ENCODE peak calls at places on chromosomes 3 and 15, in eight cellular contexts. J, F, E, C, T, O, W and S are unnamed samples.

GRCh38 chr15:40421246-40422157 is 15.9 kb downstream of the IVD start:
- DNase-seq in J (peak), F (peak), E (no peak), C (no peak), T (peak), O (peak), W (peak), S (peak)

GRCh38 chr3:167110906-167111305 is 269.2 kb downstream of the ZBBX start:
- DNase-seq in J (no peak), F (no peak), E (peak), C (no peak), T (no peak), O (no peak), W (no peak), S (no peak)

GRCh38 chr15:70726753-70727152 is 36.6 kb downstream of the UACA start:
- DNase-seq in J (no peak), F (no peak), E (no peak), C (no peak), T (peak), O (no peak), W (no peak), S (no peak)

GRCh38 chr3:37506968-37507535 is 332.7 kb upstream of the LRRFIP2 start:
- DNase-seq in J (no peak), F (no peak), E (no peak), C (no peak), T (no peak), O (no peak), W (no peak), S (no peak)

GRCh38 chr3:56154297-56154696 is 314.0 kb downstream of the ERC2 start:
- DNase-seq in J (no peak), F (no peak), E (no peak), C (no peak), T (peak), O (no peak), W (no peak), S (no peak)

GRCh38 chr3:39063143-39063542 is 11.3 kb downstream of the WDR48 start:
- DNase-seq in J (no peak), F (no peak), E (no peak), C (no peak), T (no peak), O (no peak), W (no peak), S (no peak)

GRCh38 chr3:144424606-144425005 is 453.0 kb downstream of the DIPK2A start:
- DNase-seq in J (no peak), F (no peak), E (no peak), C (no peak), T (no peak), O (no peak), W (no peak), S (no peak)

GRCh38 chr3:94259291-94259690 is 196.4 kb downstream of the NSUN3 start:
- DNase-seq in J (no peak), F (no peak), E (no peak), C (no peak), T (no peak), O (no peak), W (no peak), S (no peak)

GRCh38 chr3:57173687-57174086 is 8.5 kb upstream of the IL17RD start:
- DNase-seq in J (no peak), F (no peak), E (no peak), C (no peak), T (no peak), O (no peak), W (no peak), S (no peak)

GRCh38 chr15:79872358-79873017 is 24.3 kb downstream of the MTHFS start:
- DNase-seq in J (no peak), F (no peak), E (no peak), C (no peak), T (peak), O (peak), W (peak), S (peak)

GRCh38 chr3:43727930-43728329 is 37.2 kb downstream of the ABHD5 start:
- DNase-seq in J (no peak), F (no peak), E (no peak), C (no peak), T (peak), O (peak), W (no peak), S (no peak)

GRCh38 chr3:17489139-17489538 is 253.3 kb downstream of the TBC1D5 start:
- DNase-seq in J (no peak), F (no peak), E (no peak), C (no peak), T (peak), O (no peak), W (no peak), S (no peak)

GRCh38 chr3:170500995-170501394 is 82.3 kb downstream of the CLDN11 start:
- DNase-seq in J (no peak), F (no peak), E (no peak), C (no peak), T (no peak), O (no peak), W (no peak), S (no peak)

GRCh38 chr15:63834500-63835210 is 907 bp upstream of the HERC1 start:
- DNase-seq in J (no peak), F (no peak), E (no peak), C (no peak), T (no peak), O (no peak), W (no peak), S (peak)

GRCh38 chr3:4323246-4324027 is 20.3 kb downstream of the SETMAR start:
- DNase-seq in J (no peak), F (no peak), E (no peak), C (no peak), T (peak), O (no peak), W (no peak), S (no peak)

GRCh38 chr15:83435782-83436181 is 11.4 kb upstream of the SH3GL3 start:
- DNase-seq in J (no peak), F (no peak), E (no peak), C (no peak), T (peak), O (no peak), W (no peak), S (no peak)

GRCh38 chr15:51759557-51760070 is 8.2 kb downstream of the TMOD2 start:
- DNase-seq in J (peak), F (peak), E (no peak), C (peak), T (peak), O (peak), W (no peak), S (no peak)

GRCh38 chr3:56452085-56452484 is 16.2 kb downstream of the ERC2 start:
- DNase-seq in J (no peak), F (no peak), E (no peak), C (no peak), T (no peak), O (no peak), W (no peak), S (no peak)

GRCh38 chr3:173838644-173839043 is 441.1 kb downstream of the NLGN1 start:
- DNase-seq in J (no peak), F (no peak), E (no peak), C (no peak), T (no peak), O (no peak), W (no peak), S (no peak)

GRCh38 chr3:120497318-120497717 is 46.5 kb upstream of the FSTL1 start:
- DNase-seq in J (no peak), F (no peak), E (peak), C (peak), T (peak), O (peak), W (no peak), S (no peak)

DNA sequence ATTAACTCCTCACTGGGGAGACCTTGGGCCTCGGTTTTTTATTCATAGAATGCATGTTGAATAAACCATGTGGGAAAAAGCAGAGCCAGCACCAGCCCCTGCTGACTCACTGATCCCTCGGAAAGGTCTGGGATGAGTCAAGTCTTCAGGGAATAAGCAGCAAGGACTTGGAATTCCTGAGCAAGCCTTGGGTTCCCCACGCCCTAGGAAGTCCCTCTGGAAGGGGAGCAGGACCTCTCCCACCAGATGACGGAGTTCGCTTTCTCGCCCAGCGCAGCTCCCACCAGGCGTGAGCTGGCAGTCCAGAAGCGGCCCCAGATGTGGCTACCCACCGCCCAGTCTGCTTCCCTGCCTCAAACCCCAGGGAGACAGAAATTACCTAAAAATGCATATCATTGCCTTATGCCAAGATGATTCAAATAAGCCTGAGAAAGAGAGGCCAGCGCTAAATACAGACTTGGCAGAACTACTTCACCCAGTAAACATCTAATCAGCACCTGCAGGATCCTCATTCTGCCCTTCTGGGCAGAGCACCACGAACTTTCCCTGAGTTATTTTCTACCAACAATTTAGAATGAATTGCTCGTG is 45.5 kb downstream of the BTD start:
- DNase-seq in J (peak), F (no peak), E (peak), C (peak), T (peak), O (peak), W (no peak), S (no peak)
- H3K4me3 ChIP-seq in J (no peak), F (no peak), E (peak), C (peak), T (peak), O (peak), W (no peak), S (no peak)

GRCh38 chr3:112093180-112093522 is 7.0 kb downstream of the C3orf52 start:
- DNase-seq in J (no peak), F (no peak), E (no peak), C (no peak), T (no peak), O (no peak), W (no peak), S (no peak)
- H3K4me3 ChIP-seq in J (no peak), F (no peak), E (no peak), C (no peak), T (no peak), O (no peak), W (no peak), S (no peak)

DNA sequence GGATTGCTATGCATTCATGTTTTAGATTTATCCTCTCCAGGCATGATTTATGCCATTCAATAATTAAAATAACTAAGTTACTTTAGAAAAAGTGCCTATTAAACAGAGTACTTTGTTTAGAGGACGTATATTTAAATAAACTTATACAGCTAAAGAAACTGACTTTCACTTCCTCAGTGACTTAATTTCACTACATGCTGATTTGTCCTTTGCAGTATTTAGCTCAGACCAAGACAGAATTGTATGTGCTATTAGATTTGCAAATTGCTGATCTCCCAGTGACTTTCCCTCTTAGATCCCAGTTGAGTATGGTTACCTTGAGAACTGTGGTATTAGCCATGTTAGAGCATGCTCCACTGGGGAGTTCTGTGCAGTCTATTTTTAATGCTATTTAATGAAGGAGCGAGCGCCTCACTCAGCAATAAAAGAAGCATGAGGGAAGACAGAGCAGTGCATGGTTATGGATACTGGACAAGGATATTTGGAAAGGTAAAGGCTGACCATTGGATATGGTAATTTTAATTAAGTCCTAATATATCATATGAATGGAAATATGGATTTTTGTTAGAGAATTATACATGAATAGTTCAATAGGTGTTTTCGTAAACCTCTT is 2.7 kb downstream of the ARPP21 start:
- DNase-seq in J (no peak), F (no peak), E (no peak), C (no peak), T (no peak), O (no peak), W (no peak), S (no peak)
- H3K4me3 ChIP-seq in J (no peak), F (no peak), E (no peak), C (no peak), T (no peak), O (no peak), W (no peak), S (no peak)

DNA sequence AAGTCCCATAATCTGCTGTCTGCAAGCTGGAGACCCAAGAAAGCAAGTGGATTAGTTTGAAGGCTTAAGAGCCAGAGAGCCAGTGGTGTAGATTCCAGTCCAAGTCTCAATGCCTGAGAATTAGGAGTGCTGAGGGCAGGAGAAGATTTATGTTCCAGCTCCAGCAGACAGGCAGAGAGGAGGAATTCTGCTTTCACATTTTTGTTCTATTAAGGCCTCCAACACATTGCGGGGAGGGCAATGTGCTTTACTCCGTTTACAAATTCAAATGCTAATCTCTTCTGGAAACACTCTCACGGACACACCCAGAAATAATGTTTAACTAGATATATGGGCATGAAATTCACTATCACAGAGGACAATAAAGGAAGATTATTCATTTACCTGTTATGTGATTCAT is 54.0 kb downstream of the DPH6 start:
- DNase-seq in J (no peak), F (no peak), E (peak), C (no peak), T (no peak), O (no peak), W (no peak), S (no peak)
- H3K4me3 ChIP-seq in J (no peak), F (no peak), E (no peak), C (no peak), T (no peak), O (no peak), W (no peak), S (no peak)

GRCh38 chr3:11665331-11665730 is 21.6 kb upstream of the VGLL4 start:
- DNase-seq in J (no peak), F (no peak), E (no peak), C (no peak), T (no peak), O (no peak), W (no peak), S (no peak)

GRCh38 chr3:11672396-11672795 is 28.7 kb upstream of the VGLL4 start:
- DNase-seq in J (no peak), F (no peak), E (no peak), C (no peak), T (no peak), O (no peak), W (no peak), S (no peak)

GRCh38 chr3:11671648-11672100 is 28.0 kb upstream of the VGLL4 start:
- DNase-seq in J (no peak), F (no peak), E (no peak), C (no peak), T (peak), O (no peak), W (no peak), S (no peak)

DNA sequence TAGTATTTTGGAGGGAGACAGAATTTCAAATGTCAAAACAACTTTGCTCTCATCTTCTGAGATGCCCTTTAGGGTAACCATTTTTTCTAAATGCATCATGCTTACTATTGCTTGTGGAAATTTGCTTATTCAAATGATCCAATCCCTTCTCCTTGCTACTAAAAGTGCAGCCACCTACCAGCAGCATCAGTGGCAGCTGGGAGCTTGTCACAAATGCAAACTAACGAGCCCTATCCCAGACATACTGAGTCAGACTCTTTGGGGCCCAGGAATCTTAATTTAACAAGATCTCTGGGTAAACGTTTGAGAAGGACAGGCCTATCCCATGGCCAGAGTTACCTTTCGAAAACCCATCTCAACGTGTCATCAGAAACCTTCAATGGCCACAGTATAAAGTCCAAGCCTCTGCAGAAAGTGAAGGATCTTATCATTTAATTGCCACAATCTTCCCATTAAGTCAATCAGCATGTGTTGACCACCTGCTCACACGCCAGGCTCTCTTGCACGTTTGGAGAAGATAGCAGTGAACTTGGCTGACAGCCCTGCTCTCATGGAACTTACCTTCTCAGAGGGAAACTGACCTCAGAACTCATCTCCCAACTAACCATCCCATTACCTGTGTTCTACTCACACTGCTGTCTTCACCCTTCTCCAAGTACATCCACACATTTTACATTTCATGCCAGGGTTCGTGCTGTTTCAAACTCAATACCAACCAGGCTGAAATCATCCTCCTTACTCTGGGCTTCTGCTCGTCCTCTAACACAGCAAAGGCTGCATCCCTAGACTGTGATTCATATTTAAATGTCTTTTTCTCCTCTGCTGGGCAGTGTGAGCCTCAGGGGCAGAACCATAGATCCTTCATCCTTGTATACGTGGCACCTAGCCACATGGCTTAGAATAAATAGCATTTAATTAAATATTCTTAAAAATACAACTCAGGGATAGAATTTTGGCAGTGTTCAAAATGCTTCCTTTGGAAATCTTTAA is 24.8 kb upstream of the VGLL4 start:
- DNase-seq in J (no peak), F (no peak), E (no peak), C (no peak), T (peak), O (no peak), W (no peak), S (no peak)
- H3K4me3 ChIP-seq in J (no peak), F (no peak), E (no peak), C (no peak), T (no peak), O (no peak), W (no peak), S (no peak)